ENCODE peak calls at places on chromosomes 3 and 15, in six cellular contexts. S, N, C, L, D and T are unnamed samples.

GRCh38 chr15:29046946-29047345 is 161.2 kb downstream of the APBA2 start:
- DNase-seq in S (no peak), N (no peak), C (no peak), L (no peak), D (no peak), T (no peak)

GRCh38 chr3:61008168-61008737 is 243.0 kb downstream of the FHIT start:
- DNase-seq in S (no peak), N (no peak), C (no peak), L (no peak), D (no peak), T (no peak)

GRCh38 chr3:30440147-30440604 is 166.2 kb upstream of the TGFBR2 start:
- DNase-seq in S (peak; percentile 47), N (peak; percentile 45), C (no peak), L (no peak), D (no peak), T (no peak)

GRCh38 chr15:38325290-38325990 is 72.8 kb downstream of the SPRED1 start:
- DNase-seq in S (peak; percentile 8), N (no peak), C (no peak), L (no peak), D (no peak), T (no peak)

GRCh38 chr3:123546133-123546755 is 38.6 kb downstream of the HACD2 start:
- DNase-seq in S (peak; percentile 39), N (peak; percentile 24), C (no peak), L (no peak), D (no peak), T (no peak)

GRCh38 chr15:42401544-42402478 is 42.5 kb downstream of the CAPN3 start:
- DNase-seq in S (no peak), N (no peak), C (no peak), L (no peak), D (no peak), T (no peak)

GRCh38 chr3:46095307-46095706 is 68.0 kb upstream of the XCR1 start:
- DNase-seq in S (no peak), N (no peak), C (no peak), L (no peak), D (no peak), T (peak; percentile 84)

GRCh38 chr3:37546876-37547275 is 314.8 kb upstream of the CTDSPL start:
- DNase-seq in S (peak; percentile 11), N (peak; percentile 46), C (peak; percentile 58), L (no peak), D (peak; percentile 59), T (no peak)

GRCh38 chr3:15309662-15310335 is 22.6 kb downstream of the SH3BP5 start:
- DNase-seq in S (peak; percentile 64), N (no peak), C (no peak), L (no peak), D (no peak), T (no peak)

GRCh38 chr3:95514260-95514659 is 1300.1 kb upstream of the EPHA6 start:
- DNase-seq in S (no peak), N (no peak), C (no peak), L (no peak), D (no peak), T (no peak)

GRCh38 chr3:107796786-107797185 is 274.0 kb downstream of the BBX start:
- DNase-seq in S (peak; percentile 74), N (peak; percentile 76), C (no peak), L (no peak), D (no peak), T (no peak)

GRCh38 chr3:100002599-100003350 is 111.5 kb downstream of the FILIP1L start:
- DNase-seq in S (peak; percentile 98), N (peak; percentile 87), C (no peak), L (no peak), D (no peak), T (no peak)